ENCODE peak calls at places on chromosomes 1 and 21, in four cellular contexts. E is NAMALWA, J is AG04450, K is IMR-90. C is an unnamed sample.

GRCh38 chr1:60746278-60746761 is 336.0 kb upstream of the NFIA start:
- DNase-seq in E (no peak), J (no peak), K (no peak), C (no peak)

GRCh38 chr1:12424150-12424549 is 193.9 kb downstream of the DHRS3 start:
- DNase-seq in E (no peak), J (no peak), K (peak), C (no peak)

GRCh38 chr1:73899311-73899710 is 298.7 kb downstream of the LRRIQ3 start:
- DNase-seq in E (no peak), J (no peak), K (no peak), C (no peak)

GRCh38 chr1:156371553-156372264 is 2.7 kb downstream of the RHBG start:
- DNase-seq in E (no peak), J (no peak), K (peak), C (peak)

GRCh38 chr1:34270181-34270580 is 93.5 kb downstream of the C1orf94 start:
- DNase-seq in E (no peak), J (no peak), K (no peak), C (no peak)

GRCh38 chr21:32377991-32378390 is 14.8 kb downstream of the URB1 start:
- DNase-seq in E (no peak), J (no peak), K (no peak), C (no peak)

GRCh38 chr1:161171191-161171590 is 5.0 kb downstream of the PPOX start:
- DNase-seq in E (no peak), J (no peak), K (no peak), C (peak)

GRCh38 chr21:44547656-44548331 is 3.5 kb downstream of the KRTAP10-2 start:
- DNase-seq in E (no peak), J (no peak), K (no peak), C (no peak)

GRCh38 chr1:109880961-109881894 is 29.4 kb upstream of the CSF1 start:
- DNase-seq in E (no peak), J (no peak), K (no peak), C (no peak)

GRCh38 chr21:34603002-34603709 is 11.8 kb downstream of the RCAN1 start:
- DNase-seq in E (peak), J (peak), K (peak), C (peak)

GRCh38 chr1:1199141-1199960 is 7.0 kb downstream of the TNFRSF18 start:
- DNase-seq in E (no peak), J (no peak), K (no peak), C (no peak)

GRCh38 chr1:203478986-203479385 is 3.4 kb downstream of the PRELP start:
- DNase-seq in E (no peak), J (no peak), K (no peak), C (no peak)

GRCh38 chr1:48016526-48016925 is 19.3 kb upstream of the TRABD2B start:
- DNase-seq in E (no peak), J (no peak), K (no peak), C (no peak)

GRCh38 chr1:15260418-15261154 is 13.6 kb downstream of the FHAD1 start:
- DNase-seq in E (no peak), J (no peak), K (peak), C (no peak)

GRCh38 chr1:1120096-1120495 is 4.2 kb upstream of the C1orf159 start:
- DNase-seq in E (no peak), J (no peak), K (no peak), C (no peak)

GRCh38 chr1:43143441-43143888 is 28.6 kb downstream of the EBNA1BP2 start:
- DNase-seq in E (peak), J (no peak), K (no peak), C (no peak)

GRCh38 chr1:41435570-41436178 is 48.8 kb downstream of the EDN2 start:
- DNase-seq in E (no peak), J (no peak), K (no peak), C (no peak)

GRCh38 chr1:10429868-10430215 is 391 bp upstream of the CENPS start:
- DNase-seq in E (no peak), J (no peak), K (peak), C (no peak)

GRCh38 chr1:225449261-225449660 is 21.4 kb upstream of the LBR start:
- DNase-seq in E (no peak), J (no peak), K (no peak), C (no peak)

GRCh38 chr1:231934797-231935196 is 308.2 kb downstream of the DISC1 start:
- DNase-seq in E (no peak), J (no peak), K (peak), C (no peak)

GRCh38 chr21:38721983-38722382 is 83.7 kb upstream of the ETS2 start:
- DNase-seq in E (no peak), J (no peak), K (no peak), C (no peak)

GRCh38 chr1:98661544-98662353 is at the start of gene SNX7:
- DNase-seq in E (no peak), J (peak), K (peak), C (no peak)

GRCh38 chr21:17454315-17455027 is 58.4 kb upstream of the CXADR start:
- DNase-seq in E (peak), J (peak), K (peak), C (peak)

GRCh38 chr1:27099154-27099903 is 55.6 kb downstream of the SLC9A1 start:
- DNase-seq in E (peak), J (peak), K (peak), C (peak)

GRCh38 chr21:38494254-38494648 is 4.0 kb downstream of the ERG start:
- DNase-seq in E (no peak), J (no peak), K (no peak), C (peak)

GRCh38 chr1:167562697-167563096 is 9.1 kb upstream of the CREG1 start:
- DNase-seq in E (no peak), J (no peak), K (peak), C (no peak)

GRCh38 chr1:85328713-85329376 is 52.4 kb upstream of the BCL10 start:
- DNase-seq in E (no peak), J (peak), K (peak), C (no peak)

C was measured in Kasumi-1.